ENCODE peak calls at places on chromosomes 4 and X, in seven cellular contexts. M is upper lobe of right lung; V is natural killer cell; T is PC-3; A is T-cell; G is CD4-positive, CD25-positive, alpha-beta regulatory T cell; L is right cardiac atrium. P is an unnamed sample.

GRCh38 chr4:80465238-80465637 is 129.7 kb downstream of the CFAP299 start:
- ATAC-seq in G (no peak), M (no peak), L (no peak), V (no peak), A (no peak), T (no peak), P (no peak)

GRCh38 chrX:69195197-69195596 is 29.9 kb upstream of the PJA1 start:
- ATAC-seq in M (no peak), L (no peak), T (no peak), G (no peak), V (no peak), A (no peak), P (no peak)

GRCh38 chr4:88674565-88674964 is 23.1 kb downstream of the NAP1L5 start:
- ATAC-seq in A (no peak), G (no peak), V (no peak), L (no peak), T (no peak), M (no peak), P (peak; percentile 59)

GRCh38 chr4:173014113-173014558 is 154.5 kb upstream of the GALNT7 start:
- ATAC-seq in T (peak; percentile 89), G (no peak), V (no peak), M (no peak), L (peak; percentile 56), A (no peak), P (peak; percentile 92)

GRCh38 chr4:182826391-182826790 is 90.8 kb downstream of the DCTD start:
- ATAC-seq in T (no peak), A (peak; percentile 70), V (peak; percentile 79), L (no peak), M (no peak), G (no peak), P (no peak)

GRCh38 chr4:185554243-185555126 is 19.2 kb upstream of the PDLIM3 start:
- ATAC-seq in M (peak; percentile 58), L (peak; percentile 77), V (no peak), T (no peak), G (no peak), A (no peak), P (no peak)

GRCh38 chr4:79212311-79212710 is 113.5 kb downstream of the NAA11 start:
- ATAC-seq in V (no peak), T (no peak), A (no peak), L (no peak), G (no peak), M (no peak), P (no peak)

GRCh38 chr4:123462007-123462406 is 65.4 kb downstream of the SPRY1 start:
- ATAC-seq in T (no peak), V (no peak), A (no peak), G (no peak), L (no peak), M (peak; percentile 64), P (no peak)

GRCh38 chrX:80335062-80335830 is 85.0 kb upstream of the TENT5D start:
- ATAC-seq in M (peak; percentile 91), L (peak; percentile 47), V (no peak), T (peak; percentile 96), G (no peak), A (no peak), P (no peak)

GRCh38 chr4:69749771-69750170 is 10.6 kb downstream of the SULT1B1 start:
- ATAC-seq in A (no peak), L (no peak), G (no peak), M (peak; percentile 70), T (no peak), V (no peak), P (peak; percentile 20)

GRCh38 chrX:48968377-48968776 is 3.3 kb downstream of the KCND1 start:
- ATAC-seq in V (no peak), M (no peak), L (no peak), G (no peak), T (no peak), A (no peak), P (no peak)

GRCh38 chr4:41611881-41612871 is 74.2 kb downstream of the LIMCH1 start:
- ATAC-seq in L (peak; percentile 95), A (no peak), V (no peak), T (peak; percentile 87), G (no peak), M (peak; percentile 84), P (peak; percentile 82)

GRCh38 chr4:83771113-83771705 is 235.3 kb downstream of the GPAT3 start:
- ATAC-seq in G (no peak), A (no peak), M (peak; percentile 82), L (peak; percentile 61), T (peak; percentile 54), V (no peak), P (peak; percentile 94)

GRCh38 chr4:1039493-1040343 is 28.3 kb downstream of the FGFRL1 start:
- ATAC-seq in M (peak; percentile 23), V (no peak), L (peak; percentile 10), G (no peak), A (no peak), T (peak; percentile 28), P (peak; percentile 23)

GRCh38 chr4:37489697-37490096 is 196.5 kb downstream of the RELL1 start:
- ATAC-seq in T (no peak), V (no peak), A (no peak), M (no peak), L (no peak), G (no peak), P (no peak)

GRCh38 chr4:139502312-139502946 is 48.5 kb downstream of the RAB33B start:
- ATAC-seq in G (no peak), L (peak; percentile 26), A (no peak), T (no peak), M (peak; percentile 58), V (no peak), P (no peak)

P was measured in SK-N-SH treated with all-trans-retinoic acid at 6 μM for 48 hours.